ENCODE peak calls at places on chromosome 15, in nine cellular contexts. One of them, this sample, is unnamed.

GRCh38 chr15:52206446-52206845 is 15.3 kb upstream of the GNB5 start:
- ATAC-seq in T-cell: no peak
- ATAC-seq in central memory CD8-positive, alpha-beta T cell: no peak
- ATAC-seq in right cardiac atrium: no peak
- ATAC-seq in aorta: no peak
- ATAC-seq in heart right ventricle: no peak
- ATAC-seq in activated naive CD8-positive, alpha-beta T cell treated with anti-CD3 and anti-CD28 coated beads, Interleukin-2, amount 10 ng/mL, durations not matched to agents 7 days and 5 days: no peak
- ATAC-seq in T-helper 17 cell: no peak
- ATAC-seq in CD4-positive, CD25-positive, alpha-beta regulatory T cell: no peak
- ATAC-seq in this sample: no peak

GRCh38 chr15:98955331-98955730 is 52.3 kb downstream of the PGPEP1L start:
- ATAC-seq in T-cell: no peak
- ATAC-seq in central memory CD8-positive, alpha-beta T cell: no peak
- ATAC-seq in right cardiac atrium: peak; percentile 10
- ATAC-seq in aorta: no peak
- ATAC-seq in heart right ventricle: peak; percentile 48
- ATAC-seq in activated naive CD8-positive, alpha-beta T cell treated with anti-CD3 and anti-CD28 coated beads, Interleukin-2, amount 10 ng/mL, durations not matched to agents 7 days and 5 days: no peak
- ATAC-seq in T-helper 17 cell: no peak
- ATAC-seq in CD4-positive, CD25-positive, alpha-beta regulatory T cell: no peak
- ATAC-seq in this sample: no peak

GRCh38 chr15:39209548-39210211 is 371.2 kb upstream of the THBS1 start:
- ATAC-seq in T-cell: no peak
- ATAC-seq in central memory CD8-positive, alpha-beta T cell: no peak
- ATAC-seq in right cardiac atrium: no peak
- ATAC-seq in aorta: no peak
- ATAC-seq in heart right ventricle: no peak
- ATAC-seq in activated naive CD8-positive, alpha-beta T cell treated with anti-CD3 and anti-CD28 coated beads, Interleukin-2, amount 10 ng/mL, durations not matched to agents 7 days and 5 days: no peak
- ATAC-seq in T-helper 17 cell: no peak
- ATAC-seq in CD4-positive, CD25-positive, alpha-beta regulatory T cell: no peak
- ATAC-seq in this sample: no peak

GRCh38 chr15:29127506-29128430 is 141.9 kb downstream of the NSMCE3 start:
- ATAC-seq in T-cell: no peak
- ATAC-seq in central memory CD8-positive, alpha-beta T cell: no peak
- ATAC-seq in right cardiac atrium: no peak
- ATAC-seq in aorta: no peak
- ATAC-seq in heart right ventricle: no peak
- ATAC-seq in activated naive CD8-positive, alpha-beta T cell treated with anti-CD3 and anti-CD28 coated beads, Interleukin-2, amount 10 ng/mL, durations not matched to agents 7 days and 5 days: no peak
- ATAC-seq in T-helper 17 cell: no peak
- ATAC-seq in CD4-positive, CD25-positive, alpha-beta regulatory T cell: no peak
- ATAC-seq in this sample: no peak

GRCh38 chr15:52101542-52102340 is 10.8 kb downstream of the BCL2L10 start:
- ATAC-seq in T-cell: no peak
- ATAC-seq in central memory CD8-positive, alpha-beta T cell: no peak
- ATAC-seq in right cardiac atrium: no peak
- ATAC-seq in aorta: no peak
- ATAC-seq in heart right ventricle: no peak
- ATAC-seq in activated naive CD8-positive, alpha-beta T cell treated with anti-CD3 and anti-CD28 coated beads, Interleukin-2, amount 10 ng/mL, durations not matched to agents 7 days and 5 days: no peak
- ATAC-seq in T-helper 17 cell: no peak
- ATAC-seq in CD4-positive, CD25-positive, alpha-beta regulatory T cell: no peak
- ATAC-seq in this sample: no peak

GRCh38 chr15:70778258-70779076 is 15.1 kb upstream of the UACA start:
- ATAC-seq in T-cell: no peak
- ATAC-seq in central memory CD8-positive, alpha-beta T cell: no peak
- ATAC-seq in right cardiac atrium: no peak
- ATAC-seq in aorta: peak; percentile 41
- ATAC-seq in heart right ventricle: no peak
- ATAC-seq in activated naive CD8-positive, alpha-beta T cell treated with anti-CD3 and anti-CD28 coated beads, Interleukin-2, amount 10 ng/mL, durations not matched to agents 7 days and 5 days: no peak
- ATAC-seq in T-helper 17 cell: no peak
- ATAC-seq in CD4-positive, CD25-positive, alpha-beta regulatory T cell: no peak
- ATAC-seq in this sample: peak; percentile 76

GRCh38 chr15:91861223-91861622 is 7.7 kb downstream of the SLCO3A1 start:
- ATAC-seq in T-cell: no peak
- ATAC-seq in central memory CD8-positive, alpha-beta T cell: no peak
- ATAC-seq in right cardiac atrium: no peak
- ATAC-seq in aorta: no peak
- ATAC-seq in heart right ventricle: peak; percentile 17
- ATAC-seq in activated naive CD8-positive, alpha-beta T cell treated with anti-CD3 and anti-CD28 coated beads, Interleukin-2, amount 10 ng/mL, durations not matched to agents 7 days and 5 days: no peak
- ATAC-seq in T-helper 17 cell: no peak
- ATAC-seq in CD4-positive, CD25-positive, alpha-beta regulatory T cell: no peak
- ATAC-seq in this sample: no peak

GRCh38 chr15:90151989-90152645 is 49.0 kb upstream of the SEMA4B start:
- ATAC-seq in T-cell: no peak
- ATAC-seq in central memory CD8-positive, alpha-beta T cell: no peak
- ATAC-seq in right cardiac atrium: no peak
- ATAC-seq in aorta: no peak
- ATAC-seq in heart right ventricle: peak; percentile 31
- ATAC-seq in activated naive CD8-positive, alpha-beta T cell treated with anti-CD3 and anti-CD28 coated beads, Interleukin-2, amount 10 ng/mL, durations not matched to agents 7 days and 5 days: no peak
- ATAC-seq in T-helper 17 cell: no peak
- ATAC-seq in CD4-positive, CD25-positive, alpha-beta regulatory T cell: no peak
- ATAC-seq in this sample: no peak

GRCh38 chr15:76123031-76123430 is 63.2 kb downstream of the TMEM266 start:
- ATAC-seq in T-cell: no peak
- ATAC-seq in central memory CD8-positive, alpha-beta T cell: no peak
- ATAC-seq in right cardiac atrium: no peak
- ATAC-seq in aorta: no peak
- ATAC-seq in heart right ventricle: no peak
- ATAC-seq in activated naive CD8-positive, alpha-beta T cell treated with anti-CD3 and anti-CD28 coated beads, Interleukin-2, amount 10 ng/mL, durations not matched to agents 7 days and 5 days: no peak
- ATAC-seq in T-helper 17 cell: no peak
- ATAC-seq in CD4-positive, CD25-positive, alpha-beta regulatory T cell: no peak
- ATAC-seq in this sample: no peak

GRCh38 chr15:52281085-52282035 is 14.2 kb downstream of the MYO5C start:
- ATAC-seq in T-cell: no peak
- ATAC-seq in central memory CD8-positive, alpha-beta T cell: no peak
- ATAC-seq in right cardiac atrium: no peak
- ATAC-seq in aorta: no peak
- ATAC-seq in heart right ventricle: peak; percentile 85
- ATAC-seq in activated naive CD8-positive, alpha-beta T cell treated with anti-CD3 and anti-CD28 coated beads, Interleukin-2, amount 10 ng/mL, durations not matched to agents 7 days and 5 days: no peak
- ATAC-seq in T-helper 17 cell: no peak
- ATAC-seq in CD4-positive, CD25-positive, alpha-beta regulatory T cell: no peak
- ATAC-seq in this sample: no peak

GRCh38 chr15:65355173-65355982 is 22.4 kb downstream of the IGDCC3 start:
- ATAC-seq in T-cell: no peak
- ATAC-seq in central memory CD8-positive, alpha-beta T cell: no peak
- ATAC-seq in right cardiac atrium: peak; percentile 40
- ATAC-seq in aorta: no peak
- ATAC-seq in heart right ventricle: no peak
- ATAC-seq in activated naive CD8-positive, alpha-beta T cell treated with anti-CD3 and anti-CD28 coated beads, Interleukin-2, amount 10 ng/mL, durations not matched to agents 7 days and 5 days: no peak
- ATAC-seq in T-helper 17 cell: no peak
- ATAC-seq in CD4-positive, CD25-positive, alpha-beta regulatory T cell: peak; percentile 14
- ATAC-seq in this sample: no peak

GRCh38 chr15:31376511-31376910 is 49.9 kb downstream of the KLF13 start:
- ATAC-seq in T-cell: no peak
- ATAC-seq in central memory CD8-positive, alpha-beta T cell: no peak
- ATAC-seq in right cardiac atrium: no peak
- ATAC-seq in aorta: no peak
- ATAC-seq in heart right ventricle: no peak
- ATAC-seq in activated naive CD8-positive, alpha-beta T cell treated with anti-CD3 and anti-CD28 coated beads, Interleukin-2, amount 10 ng/mL, durations not matched to agents 7 days and 5 days: no peak
- ATAC-seq in T-helper 17 cell: no peak
- ATAC-seq in CD4-positive, CD25-positive, alpha-beta regulatory T cell: no peak
- ATAC-seq in this sample: no peak

GRCh38 chr15:81002004-81002253 is 1.2 kb downstream of the TLNRD1 start:
- ATAC-seq in T-cell: no peak
- ATAC-seq in central memory CD8-positive, alpha-beta T cell: no peak
- ATAC-seq in right cardiac atrium: peak; percentile 18
- ATAC-seq in aorta: peak; percentile 44
- ATAC-seq in heart right ventricle: no peak
- ATAC-seq in activated naive CD8-positive, alpha-beta T cell treated with anti-CD3 and anti-CD28 coated beads, Interleukin-2, amount 10 ng/mL, durations not matched to agents 7 days and 5 days: peak; percentile 9
- ATAC-seq in T-helper 17 cell: no peak
- ATAC-seq in CD4-positive, CD25-positive, alpha-beta regulatory T cell: no peak
- ATAC-seq in this sample: peak; percentile 34

GRCh38 chr15:96335429-96335807 is 4.9 kb downstream of the NR2F2 start:
- ATAC-seq in T-cell: no peak
- ATAC-seq in central memory CD8-positive, alpha-beta T cell: no peak
- ATAC-seq in right cardiac atrium: no peak
- ATAC-seq in aorta: no peak
- ATAC-seq in heart right ventricle: no peak
- ATAC-seq in activated naive CD8-positive, alpha-beta T cell treated with anti-CD3 and anti-CD28 coated beads, Interleukin-2, amount 10 ng/mL, durations not matched to agents 7 days and 5 days: no peak
- ATAC-seq in T-helper 17 cell: no peak
- ATAC-seq in CD4-positive, CD25-positive, alpha-beta regulatory T cell: no peak
- ATAC-seq in this sample: no peak

GRCh38 chr15:99476413-99477222 is 89.2 kb upstream of the MEF2A start:
- ATAC-seq in T-cell: peak; percentile 70
- ATAC-seq in central memory CD8-positive, alpha-beta T cell: no peak
- ATAC-seq in right cardiac atrium: peak; percentile 25
- ATAC-seq in aorta: peak; percentile 82
- ATAC-seq in heart right ventricle: peak; percentile 9
- ATAC-seq in activated naive CD8-positive, alpha-beta T cell treated with anti-CD3 and anti-CD28 coated beads, Interleukin-2, amount 10 ng/mL, durations not matched to agents 7 days and 5 days: peak; percentile 77
- ATAC-seq in T-helper 17 cell: peak; percentile 33
- ATAC-seq in CD4-positive, CD25-positive, alpha-beta regulatory T cell: no peak
- ATAC-seq in this sample: peak; percentile 95

GRCh38 chr15:36936652-36937051 is 163.7 kb downstream of the MEIS2 start:
- ATAC-seq in T-cell: no peak
- ATAC-seq in central memory CD8-positive, alpha-beta T cell: no peak
- ATAC-seq in right cardiac atrium: no peak
- ATAC-seq in aorta: no peak
- ATAC-seq in heart right ventricle: no peak
- ATAC-seq in activated naive CD8-positive, alpha-beta T cell treated with anti-CD3 and anti-CD28 coated beads, Interleukin-2, amount 10 ng/mL, durations not matched to agents 7 days and 5 days: no peak
- ATAC-seq in T-helper 17 cell: no peak
- ATAC-seq in CD4-positive, CD25-positive, alpha-beta regulatory T cell: no peak
- ATAC-seq in this sample: no peak

GRCh38 chr15:90080818-90081382 is 21.4 kb downstream of the IDH2 start:
- ATAC-seq in T-cell: no peak
- ATAC-seq in central memory CD8-positive, alpha-beta T cell: no peak
- ATAC-seq in right cardiac atrium: peak; percentile 12
- ATAC-seq in aorta: no peak
- ATAC-seq in heart right ventricle: no peak
- ATAC-seq in activated naive CD8-positive, alpha-beta T cell treated with anti-CD3 and anti-CD28 coated beads, Interleukin-2, amount 10 ng/mL, durations not matched to agents 7 days and 5 days: no peak
- ATAC-seq in T-helper 17 cell: no peak
- ATAC-seq in CD4-positive, CD25-positive, alpha-beta regulatory T cell: no peak
- ATAC-seq in this sample: no peak

GRCh38 chr15:96273317-96274086 is 57.0 kb upstream of the NR2F2 start:
- ATAC-seq in T-cell: no peak
- ATAC-seq in central memory CD8-positive, alpha-beta T cell: no peak
- ATAC-seq in right cardiac atrium: no peak
- ATAC-seq in aorta: no peak
- ATAC-seq in heart right ventricle: no peak
- ATAC-seq in activated naive CD8-positive, alpha-beta T cell treated with anti-CD3 and anti-CD28 coated beads, Interleukin-2, amount 10 ng/mL, durations not matched to agents 7 days and 5 days: no peak
- ATAC-seq in T-helper 17 cell: no peak
- ATAC-seq in CD4-positive, CD25-positive, alpha-beta regulatory T cell: no peak
- ATAC-seq in this sample: peak; percentile 91

GRCh38 chr15:82371649-82372048 is 22.4 kb upstream of the GOLGA6L10 start:
- ATAC-seq in T-cell: no peak
- ATAC-seq in central memory CD8-positive, alpha-beta T cell: no peak
- ATAC-seq in right cardiac atrium: no peak
- ATAC-seq in aorta: no peak
- ATAC-seq in heart right ventricle: no peak
- ATAC-seq in activated naive CD8-positive, alpha-beta T cell treated with anti-CD3 and anti-CD28 coated beads, Interleukin-2, amount 10 ng/mL, durations not matched to agents 7 days and 5 days: no peak
- ATAC-seq in T-helper 17 cell: no peak
- ATAC-seq in CD4-positive, CD25-positive, alpha-beta regulatory T cell: no peak
- ATAC-seq in this sample: no peak

GRCh38 chr15:99450896-99451358 is 114.9 kb upstream of the MEF2A start:
- ATAC-seq in T-cell: peak; percentile 75
- ATAC-seq in central memory CD8-positive, alpha-beta T cell: no peak
- ATAC-seq in right cardiac atrium: peak; percentile 18
- ATAC-seq in aorta: no peak
- ATAC-seq in heart right ventricle: peak; percentile 45
- ATAC-seq in activated naive CD8-positive, alpha-beta T cell treated with anti-CD3 and anti-CD28 coated beads, Interleukin-2, amount 10 ng/mL, durations not matched to agents 7 days and 5 days: peak; percentile 72
- ATAC-seq in T-helper 17 cell: peak; percentile 59
- ATAC-seq in CD4-positive, CD25-positive, alpha-beta regulatory T cell: peak; percentile 49
- ATAC-seq in this sample: no peak

GRCh38 chr15:90309050-90309449 is 43.0 kb upstream of the ZNF774 start:
- ATAC-seq in T-cell: no peak
- ATAC-seq in central memory CD8-positive, alpha-beta T cell: no peak
- ATAC-seq in right cardiac atrium: no peak
- ATAC-seq in aorta: no peak
- ATAC-seq in heart right ventricle: peak; percentile 19
- ATAC-seq in activated naive CD8-positive, alpha-beta T cell treated with anti-CD3 and anti-CD28 coated beads, Interleukin-2, amount 10 ng/mL, durations not matched to agents 7 days and 5 days: no peak
- ATAC-seq in T-helper 17 cell: no peak
- ATAC-seq in CD4-positive, CD25-positive, alpha-beta regulatory T cell: no peak
- ATAC-seq in this sample: no peak

GRCh38 chr15:40118473-40118872 is 9.8 kb upstream of the BMF start:
- ATAC-seq in T-cell: no peak
- ATAC-seq in central memory CD8-positive, alpha-beta T cell: no peak
- ATAC-seq in right cardiac atrium: no peak
- ATAC-seq in aorta: no peak
- ATAC-seq in heart right ventricle: no peak
- ATAC-seq in activated naive CD8-positive, alpha-beta T cell treated with anti-CD3 and anti-CD28 coated beads, Interleukin-2, amount 10 ng/mL, durations not matched to agents 7 days and 5 days: no peak
- ATAC-seq in T-helper 17 cell: no peak
- ATAC-seq in CD4-positive, CD25-positive, alpha-beta regulatory T cell: no peak
- ATAC-seq in this sample: no peak

GRCh38 chr15:73959012-73959581 is 32.8 kb downstream of the LOXL1 start:
- ATAC-seq in T-cell: peak; percentile 95
- ATAC-seq in central memory CD8-positive, alpha-beta T cell: peak; percentile 99
- ATAC-seq in right cardiac atrium: no peak
- ATAC-seq in aorta: no peak
- ATAC-seq in heart right ventricle: no peak
- ATAC-seq in activated naive CD8-positive, alpha-beta T cell treated with anti-CD3 and anti-CD28 coated beads, Interleukin-2, amount 10 ng/mL, durations not matched to agents 7 days and 5 days: peak; percentile 94
- ATAC-seq in T-helper 17 cell: peak; percentile 96
- ATAC-seq in CD4-positive, CD25-positive, alpha-beta regulatory T cell: peak; percentile 92
- ATAC-seq in this sample: peak; percentile 21

GRCh38 chr15:40731034-40731433 is 24.0 kb downstream of the RMDN3 start:
- ATAC-seq in T-cell: no peak
- ATAC-seq in central memory CD8-positive, alpha-beta T cell: no peak
- ATAC-seq in right cardiac atrium: no peak
- ATAC-seq in aorta: no peak
- ATAC-seq in heart right ventricle: peak; percentile 70
- ATAC-seq in activated naive CD8-positive, alpha-beta T cell treated with anti-CD3 and anti-CD28 coated beads, Interleukin-2, amount 10 ng/mL, durations not matched to agents 7 days and 5 days: no peak
- ATAC-seq in T-helper 17 cell: no peak
- ATAC-seq in CD4-positive, CD25-positive, alpha-beta regulatory T cell: no peak
- ATAC-seq in this sample: no peak

GRCh38 chr15:52464040-52464439 is 64.6 kb downstream of the MYO5A start:
- ATAC-seq in T-cell: peak; percentile 32
- ATAC-seq in central memory CD8-positive, alpha-beta T cell: peak; percentile 31
- ATAC-seq in right cardiac atrium: no peak
- ATAC-seq in aorta: no peak
- ATAC-seq in heart right ventricle: peak; percentile 25
- ATAC-seq in activated naive CD8-positive, alpha-beta T cell treated with anti-CD3 and anti-CD28 coated beads, Interleukin-2, amount 10 ng/mL, durations not matched to agents 7 days and 5 days: no peak
- ATAC-seq in T-helper 17 cell: peak; percentile 52
- ATAC-seq in CD4-positive, CD25-positive, alpha-beta regulatory T cell: peak; percentile 30
- ATAC-seq in this sample: no peak

GRCh38 chr15:60585743-60586708 is 107.1 kb upstream of the ICE2 start:
- ATAC-seq in T-cell: peak; percentile 28
- ATAC-seq in central memory CD8-positive, alpha-beta T cell: peak; percentile 11
- ATAC-seq in right cardiac atrium: peak; percentile 78
- ATAC-seq in aorta: peak; percentile 81
- ATAC-seq in heart right ventricle: peak; percentile 79
- ATAC-seq in activated naive CD8-positive, alpha-beta T cell treated with anti-CD3 and anti-CD28 coated beads, Interleukin-2, amount 10 ng/mL, durations not matched to agents 7 days and 5 days: no peak
- ATAC-seq in T-helper 17 cell: peak; percentile 29
- ATAC-seq in CD4-positive, CD25-positive, alpha-beta regulatory T cell: peak; percentile 29
- ATAC-seq in this sample: peak; percentile 84

GRCh38 chr15:90004671-90005070 is 3.5 kb downstream of the ZNF710 start:
- ATAC-seq in T-cell: no peak
- ATAC-seq in central memory CD8-positive, alpha-beta T cell: no peak
- ATAC-seq in right cardiac atrium: no peak
- ATAC-seq in aorta: no peak
- ATAC-seq in heart right ventricle: no peak
- ATAC-seq in activated naive CD8-positive, alpha-beta T cell treated with anti-CD3 and anti-CD28 coated beads, Interleukin-2, amount 10 ng/mL, durations not matched to agents 7 days and 5 days: no peak
- ATAC-seq in T-helper 17 cell: no peak
- ATAC-seq in CD4-positive, CD25-positive, alpha-beta regulatory T cell: no peak
- ATAC-seq in this sample: peak; percentile 13

GRCh38 chr15:37105795-37106333 is 5.5 kb upstream of the MEIS2 start:
- ATAC-seq in T-cell: no peak
- ATAC-seq in central memory CD8-positive, alpha-beta T cell: no peak
- ATAC-seq in right cardiac atrium: no peak
- ATAC-seq in aorta: no peak
- ATAC-seq in heart right ventricle: no peak
- ATAC-seq in activated naive CD8-positive, alpha-beta T cell treated with anti-CD3 and anti-CD28 coated beads, Interleukin-2, amount 10 ng/mL, durations not matched to agents 7 days and 5 days: no peak
- ATAC-seq in T-helper 17 cell: no peak
- ATAC-seq in CD4-positive, CD25-positive, alpha-beta regulatory T cell: no peak
- ATAC-seq in this sample: no peak

GRCh38 chr15:98815207-98815606 is 166.9 kb downstream of the IGF1R start:
- ATAC-seq in T-cell: no peak
- ATAC-seq in central memory CD8-positive, alpha-beta T cell: no peak
- ATAC-seq in right cardiac atrium: no peak
- ATAC-seq in aorta: no peak
- ATAC-seq in heart right ventricle: no peak
- ATAC-seq in activated naive CD8-positive, alpha-beta T cell treated with anti-CD3 and anti-CD28 coated beads, Interleukin-2, amount 10 ng/mL, durations not matched to agents 7 days and 5 days: no peak
- ATAC-seq in T-helper 17 cell: no peak
- ATAC-seq in CD4-positive, CD25-positive, alpha-beta regulatory T cell: no peak
- ATAC-seq in this sample: no peak

This sample was measured in SK-N-SH treated with all-trans-retinoic acid at 6 μM for 48 hours.